ENCODE peak calls at places on chromosomes 5 and 9, in five cellular contexts. V is heart left ventricle, W is heart right ventricle, O is H1, H is A549. R is an unnamed sample.
A peak's percentile ranks its signal among the peaks of the same experiment; 100 is the strongest.

GRCh38 chr5:3607541-3608147 is 12.0 kb downstream of the IRX1 start:
- DNase-seq in O (no peak), W (no peak), H (no peak), V (no peak), R (no peak)

GRCh38 chr5:45113726-45114125 is 305.0 kb downstream of the MRPS30 start:
- DNase-seq in H (no peak), W (no peak), V (no peak), O (no peak), R (no peak)

GRCh38 chr9:78031271-78031825 is at the start of gene GNAQ:
- DNase-seq in V (peak; percentile 38), W (peak; percentile 35), O (no peak), H (peak; percentile 17), R (peak; percentile 77)

GRCh38 chr9:131744171-131744714 is 4.4 kb upstream of the RAPGEF1 start:
- DNase-seq in O (no peak), W (no peak), V (no peak), H (no peak), R (no peak)

GRCh38 chr5:175388531-175388930 is 55.5 kb downstream of the DRD1 start:
- DNase-seq in H (no peak), O (no peak), V (no peak), W (no peak), R (no peak)

GRCh38 chr5:135400866-135401265 is 1.8 kb upstream of the MACROH2A1 start:
- DNase-seq in V (no peak), O (no peak), H (no peak), W (no peak), R (no peak)

GRCh38 chr9:137304383-137305059 is 2.5 kb upstream of the NRARP start:
- DNase-seq in V (no peak), H (no peak), W (peak; percentile 16), O (no peak), R (peak; percentile 73)

GRCh38 chr9:90905079-90905478 is 103.5 kb downstream of the SYK start:
- DNase-seq in V (no peak), W (no peak), H (no peak), O (no peak), R (peak; percentile 94)

GRCh38 chr9:127336708-127337352 is 60.1 kb upstream of the SLC2A8 start:
- DNase-seq in H (peak; percentile 80), W (peak; percentile 60), O (no peak), V (peak; percentile 86), R (peak; percentile 78)

GRCh38 chr5:124515494-124516222 is 230.8 kb downstream of the ZNF608 start:
- DNase-seq in W (no peak), V (no peak), O (no peak), H (no peak), R (no peak)

GRCh38 chr9:103037508-103038477 is 42.7 kb downstream of the CYLC2 start:
- DNase-seq in V (peak; percentile 61), O (no peak), H (no peak), W (peak; percentile 16), R (peak; percentile 35)

GRCh38 chr5:72234265-72234700 is 85.8 kb downstream of the MRPS27 start:
- DNase-seq in O (no peak), H (no peak), W (no peak), V (no peak), R (no peak)

GRCh38 chr5:72234898-72235297 is 85.1 kb downstream of the MRPS27 start:
- DNase-seq in W (no peak), O (no peak), H (no peak), V (no peak), R (no peak)

GRCh38 chr5:72231989-72232703 is 87.9 kb downstream of the MRPS27 start:
- DNase-seq in H (no peak), V (no peak), O (no peak), W (no peak), R (no peak)

GRCh38 chr5:72232838-72233237 is 87.2 kb downstream of the MRPS27 start:
- DNase-seq in O (no peak), W (no peak), V (no peak), H (no peak), R (no peak)

GRCh38 chr5:72233835-72234234 is 86.2 kb downstream of the MRPS27 start:
- DNase-seq in W (no peak), V (no peak), O (no peak), H (no peak), R (no peak)
- H3K27ac ChIP-seq in W (no peak overlapping the region), V (no peak overlapping the region), O (no peak overlapping the region), H (peak overlapping the region; percentile 16), R (no peak overlapping the region)

GRCh38 chr5:94345257-94345656 is 273.1 kb downstream of the KIAA0825 start:
- DNase-seq in W (no peak), V (no peak), H (no peak), O (no peak), R (no peak)

GRCh38 chr5:94347130-94347529 is 271.3 kb downstream of the KIAA0825 start:
- DNase-seq in V (peak; percentile 56), H (no peak), O (no peak), W (no peak), R (no peak)
- H3K27ac ChIP-seq in V (no peak overlapping the region), H (no peak overlapping the region), O (no peak overlapping the region), W (no peak overlapping the region), R (no peak overlapping the region)

GRCh38 chr9:19221326-19221725 is 9.2 kb upstream of the DENND4C start:
- DNase-seq in W (no peak), O (no peak), H (no peak), V (no peak), R (no peak)

GRCh38 chr9:19216466-19216865 is 14.0 kb upstream of the DENND4C start:
- DNase-seq in O (no peak), W (no peak), V (no peak), H (no peak), R (no peak)
- H3K27ac ChIP-seq in O (no peak overlapping the region), W (no peak overlapping the region), V (no peak overlapping the region), H (no peak overlapping the region), R (no peak overlapping the region)

GRCh38 chr5:38870595-38870994 is 24.8 kb downstream of the OSMR start:
- DNase-seq in H (no peak), O (no peak), W (no peak), V (no peak), R (no peak)

GRCh38 chr5:38871211-38871610 is 25.4 kb downstream of the OSMR start:
- DNase-seq in W (no peak), O (no peak), V (no peak), H (no peak), R (no peak)

GRCh38 chr5:38867071-38867790 is 21.4 kb downstream of the OSMR start:
- DNase-seq in O (no peak), V (no peak), W (no peak), H (no peak), R (no peak)

GRCh38 chr5:38872826-38873225 is 27.0 kb downstream of the OSMR start:
- DNase-seq in W (no peak), V (no peak), H (no peak), O (no peak), R (no peak)

GRCh38 chr5:38871790-38872551 is 26.2 kb downstream of the OSMR start:
- DNase-seq in H (peak; percentile 88), O (no peak), W (no peak), V (no peak), R (no peak)
- H3K27ac ChIP-seq in H (peak overlapping the region; percentile 87), O (no peak overlapping the region), W (no peak overlapping the region), V (no peak overlapping the region), R (no peak overlapping the region)

DNA sequence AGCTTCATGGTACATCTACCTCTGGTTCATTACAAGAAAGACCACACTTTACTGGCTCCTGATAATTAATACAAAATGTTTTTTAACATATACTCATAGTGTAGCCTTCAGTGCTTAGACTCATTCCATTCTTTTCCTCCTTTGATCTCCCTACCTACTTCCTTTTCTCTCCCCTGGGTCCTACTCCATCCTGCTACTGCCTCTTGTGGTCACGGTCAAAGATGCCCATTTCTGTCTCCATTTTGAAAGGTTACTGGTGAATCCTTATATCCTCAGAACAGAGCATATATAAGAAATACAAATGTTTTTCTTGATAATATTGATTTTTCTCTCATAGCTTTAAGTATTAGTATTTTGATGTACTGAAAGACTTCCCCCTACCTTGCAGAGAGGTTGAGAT is 375.9 kb downstream of the ARRDC3 start:
- DNase-seq in O (no peak), W (no peak), H (no peak), V (no peak), R (no peak)
- H3K27ac ChIP-seq in O (no peak overlapping the region), W (no peak overlapping the region), H (peak overlapping the region; percentile 53), V (no peak overlapping the region), R (no peak overlapping the region)

R was measured in kidney.